ENCODE peak calls at places on chromosome 6, in six cellular contexts. O is transverse colon; T is body of pancreas; M is ovary; P is naive thymus-derived CD4-positive, alpha-beta T cell; X is right atrium auricular region. L is an unnamed sample. For H3K36me3, the result is how much of the 10 kb centered on the place peaks cover.

GRCh38 chr6:41032830-41033229 is 6.2 kb downstream of the UNC5CL start:
- DNase-seq in O (no peak), T (no peak), M (no peak), P (no peak), X (no peak), L (no peak)

GRCh38 chr6:53961679-53962370 is 149.4 kb upstream of the MLIP start:
- DNase-seq in O (no peak), T (no peak), M (no peak), P (no peak), X (no peak), L (peak)

GRCh38 chr6:38417521-38417920 is 222.2 kb downstream of the BTBD9 start:
- DNase-seq in O (no peak), T (no peak), M (no peak), P (no peak), X (no peak), L (peak)

GRCh38 chr6:170019259-170020040 is 268.0 kb downstream of the ERMARD start:
- DNase-seq in O (no peak), T (no peak), M (no peak), P (no peak), X (no peak), L (no peak)

GRCh38 chr6:125377621-125378020 is 75.9 kb upstream of the HDDC2 start:
- DNase-seq in O (no peak), T (no peak), M (no peak), P (no peak), X (no peak), L (no peak)

GRCh38 chr6:139114741-139115140 is 20.1 kb upstream of the HECA start:
- DNase-seq in O (no peak), T (no peak), M (no peak), P (no peak), X (no peak), L (no peak)

GRCh38 chr6:166862978-166863530 is 93.3 kb downstream of the RNASET2 start:
- DNase-seq in O (no peak), T (no peak), M (no peak), P (no peak), X (no peak), L (no peak)

GRCh38 chr6:169766921-169767736 is 15.7 kb downstream of the ERMARD start:
- DNase-seq in O (no peak), T (no peak), M (no peak), P (no peak), X (no peak), L (no peak)

GRCh38 chr6:89371849-89372505 is 19.5 kb upstream of the UBE2J1 start:
- DNase-seq in O (peak), T (peak), M (peak), P (peak), X (peak), L (peak)

GRCh38 chr6:52391599-52391998 is 28.5 kb upstream of the EFHC1 start:
- DNase-seq in O (no peak), T (no peak), M (no peak), P (no peak), X (no peak), L (no peak)

GRCh38 chr6:53925891-53926290 is 131.1 kb downstream of the LRRC1 start:
- DNase-seq in O (no peak), T (no peak), M (no peak), P (no peak), X (no peak), L (no peak)

GRCh38 chr6:33761922-33762629 is 15.4 kb upstream of the IP6K3 start:
- DNase-seq in O (peak), T (peak), M (peak), P (no peak), X (no peak), L (peak)

GRCh38 chr6:73309784-73310502 is 44.1 kb downstream of the DPPA5 start:
- DNase-seq in O (peak), T (peak), M (peak), P (peak), X (no peak), L (peak)
- H3K4me3 ChIP-seq in O (peak), T (peak), M (peak), P (peak), X (peak), L (peak)

DNA sequence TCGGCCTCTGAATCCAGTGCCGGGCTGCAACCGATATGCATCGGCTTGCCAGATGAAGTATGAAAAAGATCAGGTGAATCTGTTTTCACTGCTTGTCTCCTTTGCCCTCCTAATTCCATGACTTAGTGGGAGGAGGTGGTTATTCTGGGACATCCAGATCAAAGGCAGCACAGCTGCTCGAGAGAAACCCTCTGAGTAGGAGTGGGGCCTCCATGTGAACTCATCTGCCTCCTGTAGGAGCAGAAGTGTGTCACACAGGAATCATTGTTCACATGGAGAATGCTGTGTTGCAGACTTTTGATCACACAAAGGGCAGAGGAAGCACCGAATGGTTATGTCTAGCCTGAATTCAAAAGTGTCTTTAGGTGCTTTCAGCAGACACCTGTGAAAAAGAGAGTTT is 73.1 kb upstream of the SLC22A1 start:
- DNase-seq in O (no peak), T (no peak), M (no peak), P (no peak), X (no peak), L (no peak)
- H3K36me3 ChIP-seq in O (under half), T (under half), M (under half), P (under half), X (half or more), L (under half)

GRCh38 chr6:27238010-27238983 is 9.2 kb upstream of the PRSS16 start:
- DNase-seq in O (no peak), T (no peak), M (no peak), P (no peak), X (no peak), L (no peak)
- H3K4me3 ChIP-seq in O (no peak), T (no peak), M (no peak), P (no peak), X (no peak), L (no peak)

DNA sequence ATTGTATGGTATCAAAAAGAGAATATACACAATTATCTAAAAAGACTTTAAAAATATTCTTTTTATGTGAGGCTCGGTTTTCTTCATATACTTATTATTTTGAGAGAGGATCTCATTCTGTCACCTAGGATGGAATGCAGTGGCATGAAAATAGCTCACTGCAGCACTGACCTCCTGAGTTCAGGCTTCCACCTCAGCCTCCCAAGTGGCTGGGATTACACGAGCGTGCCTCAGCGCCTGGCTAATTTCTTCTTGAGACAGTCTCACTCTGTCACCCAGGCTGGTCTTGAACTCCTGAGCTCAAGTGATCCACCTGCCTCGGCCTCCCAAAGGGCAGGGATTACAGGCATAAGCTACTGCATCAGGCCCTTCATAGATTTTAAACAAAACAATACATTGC is 10.7 kb downstream of the DEK start:
- DNase-seq in O (no peak), T (no peak), M (no peak), P (no peak), X (no peak), L (no peak)
- H3K36me3 ChIP-seq in O (under half), T (under half), M (under half), P (under half), X (half or more), L (under half)

GRCh38 chr6:28351087-28351486 is 1.3 kb downstream of the ZKSCAN3 start:
- DNase-seq in O (no peak), T (peak), M (no peak), P (no peak), X (no peak), L (no peak)
- H3K4me3 ChIP-seq in O (no peak), T (no peak), M (no peak), P (peak), X (no peak), L (no peak)

GRCh38 chr6:3138341-3138740 is 19.0 kb downstream of the TUBB2A start:
- DNase-seq in O (no peak), T (no peak), M (no peak), P (no peak), X (no peak), L (no peak)
- H3K36me3 ChIP-seq in O (under half), T (under half), M (under half), P (under half), X (under half), L (under half)

DNA sequence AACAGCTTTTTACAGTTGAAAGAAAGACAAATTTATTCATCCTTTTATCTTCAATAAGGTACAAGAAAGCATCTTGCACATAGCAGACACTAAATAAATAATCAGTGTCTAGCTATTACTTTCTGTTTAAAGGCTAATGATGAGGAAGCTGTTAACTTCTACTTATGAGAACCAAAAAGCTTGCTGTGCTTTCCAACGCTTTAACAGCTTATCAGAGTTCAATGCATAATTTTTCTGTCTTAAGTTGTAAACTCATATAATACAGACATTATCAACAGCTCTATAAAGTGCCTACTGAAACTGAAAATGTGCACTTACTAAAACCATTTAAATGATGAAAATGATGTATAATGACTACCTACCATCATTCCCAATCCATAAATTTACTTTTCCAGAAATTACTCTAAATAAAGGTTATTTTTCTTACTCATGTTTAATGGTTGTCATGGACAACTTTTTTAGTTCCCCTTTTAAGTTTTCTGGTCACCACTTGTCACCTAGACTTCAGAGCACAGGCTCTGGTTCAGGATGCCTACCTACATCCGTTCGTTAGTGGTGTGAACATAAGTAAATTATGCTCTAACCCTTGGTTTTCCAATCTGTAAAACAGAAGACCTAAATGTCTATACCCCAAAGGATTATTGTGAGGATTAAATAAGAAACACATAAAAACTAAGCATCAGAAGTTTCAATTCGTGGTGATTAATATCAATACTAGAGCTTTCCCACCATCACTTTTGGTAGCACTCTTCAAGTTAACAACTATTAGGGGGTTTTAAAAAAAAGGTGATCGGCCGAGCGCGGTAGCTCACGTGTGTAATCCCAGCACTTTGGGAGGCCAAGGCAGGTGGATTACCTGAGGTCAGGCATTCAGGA is 8.0 kb downstream of the PNISR start:
- DNase-seq in O (no peak), T (no peak), M (no peak), P (no peak), X (no peak), L (no peak)
- H3K4me3 ChIP-seq in O (no peak), T (no peak), M (no peak), P (no peak), X (no peak), L (no peak)

DNA sequence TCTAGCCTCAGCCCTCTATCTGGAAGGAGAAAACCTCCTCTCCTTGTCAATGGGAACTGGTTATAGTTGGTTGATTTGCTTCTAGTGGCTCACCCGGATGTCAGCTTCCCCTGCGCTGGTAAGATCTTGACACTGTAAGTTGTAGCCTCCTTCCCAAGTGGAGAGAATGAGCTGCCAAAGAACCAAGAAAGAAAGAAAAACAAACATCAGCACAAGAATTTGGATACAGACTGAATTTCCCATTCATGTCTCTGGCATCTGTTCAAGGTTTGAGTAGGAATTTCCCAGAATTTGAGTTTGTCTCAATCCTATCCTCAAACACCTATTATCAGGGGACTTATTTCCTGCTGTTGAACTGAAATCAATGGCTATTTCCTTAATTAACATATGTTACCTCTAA is 44.1 kb downstream of the ELOVL2 start:
- DNase-seq in O (no peak), T (no peak), M (no peak), P (no peak), X (no peak), L (no peak)
- H3K36me3 ChIP-seq in O (under half), T (under half), M (under half), P (under half), X (under half), L (under half)

DNA sequence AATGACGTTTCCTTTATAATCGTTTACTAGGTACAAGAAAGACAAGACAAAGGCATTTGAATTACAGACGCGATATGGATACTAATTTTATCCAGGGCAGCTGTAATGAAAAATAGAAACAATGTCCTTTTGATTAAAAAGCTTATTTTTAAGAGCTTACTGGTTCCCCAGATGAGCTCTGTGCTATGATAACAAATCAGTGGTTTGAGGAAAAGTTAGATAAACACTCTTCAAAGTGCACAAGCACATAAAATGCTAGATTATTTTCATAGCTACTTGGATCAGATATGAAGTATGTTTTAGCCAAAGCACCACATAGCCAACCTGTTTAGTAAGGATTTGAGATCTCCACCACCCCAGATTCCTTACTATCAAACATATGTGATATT is 1.7 kb upstream of the SYNCRIP start:
- DNase-seq in O (no peak), T (no peak), M (no peak), P (no peak), X (no peak), L (no peak)
- H3K4me3 ChIP-seq in O (peak), T (peak), M (peak), P (peak), X (peak), L (peak)

GRCh38 chr6:36510365-36510764 is 36.9 kb downstream of the STK38 start:
- DNase-seq in O (peak), T (no peak), M (no peak), P (no peak), X (no peak), L (no peak)
- H3K36me3 ChIP-seq in O (under half), T (under half), M (under half), P (under half), X (half or more), L (under half)